ENCODE peak calls at places on chromosomes 2 and 18, in four cellular contexts. A is HEK293T, Q is K562, I is HepG2. V is an unnamed sample.

GRCh38 chr18:10374615-10375295 is 79.7 kb upstream of the APCDD1 start:
- DNase-seq in A (no peak), Q (no peak), I (no peak), V (no peak)

GRCh38 chr2:25165992-25166618 is 2.3 kb downstream of the POMC start:
- DNase-seq in A (peak), Q (peak), I (peak), V (peak)

GRCh38 chr2:46446871-46447568 is 32.3 kb upstream of the TMEM247 start:
- DNase-seq in A (no peak), Q (no peak), I (no peak), V (no peak)

GRCh38 chr2:111032721-111033532 is 87.8 kb upstream of the BCL2L11 start:
- DNase-seq in A (no peak), Q (no peak), I (peak), V (no peak)

GRCh38 chr2:58155160-58155778 is 85.9 kb downstream of the FANCL start:
- DNase-seq in A (no peak), Q (no peak), I (no peak), V (no peak)

GRCh38 chr2:240953426-240954425 is 44.7 kb upstream of the SNED1 start:
- DNase-seq in A (no peak), Q (no peak), I (no peak), V (no peak)

GRCh38 chr2:25301453-25302352 is 40.0 kb downstream of the DNMT3A start:
- DNase-seq in A (no peak), Q (no peak), I (no peak), V (peak)

GRCh38 chr2:2650608-2651375 is 319.7 kb upstream of the MYT1L start:
- DNase-seq in A (no peak), Q (no peak), I (no peak), V (no peak)

GRCh38 chr2:232260075-232260474 is 118.5 kb upstream of the ALPP start:
- DNase-seq in A (no peak), Q (no peak), I (no peak), V (no peak)

GRCh38 chr2:105143467-105144127 is 97.9 kb upstream of the GPR45 start:
- DNase-seq in A (peak), Q (no peak), I (no peak), V (no peak)

GRCh38 chr2:120253021-120253882 is 600 bp downstream of the RALB start:
- DNase-seq in A (peak), Q (peak), I (peak), V (no peak)

GRCh38 chr2:121338281-121338680 is 53.3 kb upstream of the TFCP2L1 start:
- DNase-seq in A (no peak), Q (peak), I (no peak), V (no peak)

GRCh38 chr2:177460973-177461585 is 68.5 kb downstream of the AGPS start:
- DNase-seq in A (no peak), Q (no peak), I (no peak), V (no peak)

GRCh38 chr18:3214855-3215637 is 4.7 kb downstream of the MYOM1 start:
- DNase-seq in A (no peak), Q (no peak), I (no peak), V (no peak)

GRCh38 chr2:147331790-147332419 is 512.9 kb upstream of the ACVR2A start:
- DNase-seq in A (peak), Q (peak), I (peak), V (no peak)

GRCh38 chr2:157488877-157489276 is 45.0 kb upstream of the CYTIP start:
- DNase-seq in A (no peak), Q (no peak), I (no peak), V (no peak)

GRCh38 chr18:77857926-77858325 is 608.3 kb downstream of the GALR1 start:
- DNase-seq in A (no peak), Q (no peak), I (no peak), V (no peak)

GRCh38 chr2:19461504-19461903 is 103.1 kb upstream of the OSR1 start:
- DNase-seq in A (no peak), Q (no peak), I (no peak), V (no peak)

GRCh38 chr18:28855524-28855923 is 678.6 kb upstream of the CDH2 start:
- DNase-seq in A (no peak), Q (no peak), I (no peak), V (no peak)

GRCh38 chr2:116733699-116734098 is 1080.8 kb upstream of the DDX18 start:
- DNase-seq in A (no peak), Q (no peak), I (no peak), V (no peak)

GRCh38 chr2:116737951-116738350 is 1076.5 kb upstream of the DDX18 start:
- DNase-seq in A (no peak), Q (no peak), I (no peak), V (no peak)

DNA sequence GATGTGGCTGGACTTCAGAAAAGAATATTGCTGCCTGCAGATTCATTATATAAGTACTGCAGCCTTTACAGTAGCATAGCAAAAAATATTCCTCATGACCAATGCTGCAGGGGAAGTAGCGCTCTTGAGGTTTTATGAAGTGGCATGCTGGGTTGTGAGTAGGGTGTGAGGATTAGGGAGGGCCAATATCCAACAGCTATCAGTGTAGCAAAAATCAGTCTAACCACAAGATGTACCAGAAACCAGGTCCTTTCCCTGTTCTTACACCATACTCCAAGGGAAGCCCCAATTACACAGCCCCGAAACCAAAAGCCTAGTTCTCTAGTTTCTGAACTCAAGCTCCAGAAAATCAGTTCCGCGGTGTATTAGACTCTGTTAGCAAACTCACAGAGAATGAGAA is 1082.2 kb upstream of the DDX18 start:
- DNase-seq in A (no peak), Q (no peak), I (no peak), V (no peak)
- TF ChIP-seq TARDBP in A (no peak), Q (no peak), I (no peak), V (no peak)

GRCh38 chr18:22170421-22171262 is 1.3 kb downstream of the GATA6 start:
- DNase-seq in A (peak), Q (no peak), I (peak), V (no peak)

GRCh38 chr18:22168360-22168921 is 948 bp upstream of the GATA6 start:
- DNase-seq in A (peak), Q (peak), I (peak), V (no peak)

GRCh38 chr18:22169889-22170420 is 566 bp downstream of the GATA6 start:
- DNase-seq in A (peak), Q (no peak), I (peak), V (no peak)

GRCh38 chr18:22167471-22168151 is 1.8 kb upstream of the GATA6 start:
- DNase-seq in A (peak), Q (no peak), I (no peak), V (no peak)

DNA sequence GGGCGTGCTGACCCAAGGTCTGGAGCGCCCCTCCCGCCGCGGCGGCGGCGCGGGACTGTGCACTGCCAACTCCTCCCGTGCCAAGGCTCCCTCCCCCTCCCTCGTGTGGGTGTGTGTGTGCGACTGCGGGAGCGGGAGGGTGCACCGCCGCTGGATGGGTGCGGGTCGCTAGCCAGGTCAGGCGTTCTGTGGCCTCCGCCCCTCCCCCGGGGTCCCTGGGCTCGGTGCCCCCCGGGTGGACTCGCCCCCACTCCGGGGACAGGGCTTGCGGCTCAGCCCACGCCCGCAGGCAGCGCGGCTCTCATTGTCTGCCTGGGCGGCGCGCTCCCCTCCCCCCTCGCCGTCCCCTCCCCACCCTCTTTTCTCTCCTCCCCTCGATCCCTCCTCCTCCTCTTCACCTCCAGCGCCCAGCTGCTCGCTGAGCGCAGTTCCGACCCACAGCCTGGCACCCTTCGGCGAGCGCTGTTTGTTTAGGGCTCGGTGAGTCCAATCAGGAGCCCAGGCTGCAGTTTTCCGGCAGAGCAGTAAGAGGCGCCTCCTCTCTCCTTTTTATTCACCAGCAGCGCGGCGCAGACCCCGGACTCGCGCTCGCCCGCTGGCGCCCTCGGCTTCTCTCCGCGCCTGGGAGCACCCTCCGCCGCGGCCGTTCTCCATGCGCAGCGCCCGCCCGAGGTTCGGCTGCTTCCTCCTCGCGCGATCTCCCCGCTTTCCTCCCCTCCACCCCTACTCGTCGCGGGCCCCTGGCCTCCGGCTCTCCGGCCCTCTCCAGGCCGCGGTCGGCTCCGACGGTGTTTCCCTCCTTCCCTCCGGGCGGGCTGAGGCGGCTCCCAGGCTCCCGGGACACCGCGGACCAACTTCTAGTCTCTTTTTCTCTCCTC is at the start of gene GATA6:
- DNase-seq in A (peak), Q (peak), I (peak), V (no peak)
- TF ChIP-seq TARDBP in A (no peak), Q (no peak), I (no peak), V (no peak)

GRCh38 chr2:55922488-55922887 is 1.1 kb downstream of the EFEMP1 start:
- DNase-seq in A (no peak), Q (no peak), I (no peak), V (no peak)
- TF ChIP-seq TARDBP in A (no peak), Q (no peak), I (no peak), V (no peak)

GRCh38 chr2:70132244-70133126 is 45.2 kb downstream of the PCBP1 start:
- DNase-seq in A (no peak), Q (peak), I (peak), V (no peak)
- TF ChIP-seq TARDBP in A (no peak), Q (no peak), I (no peak), V (no peak)

DNA sequence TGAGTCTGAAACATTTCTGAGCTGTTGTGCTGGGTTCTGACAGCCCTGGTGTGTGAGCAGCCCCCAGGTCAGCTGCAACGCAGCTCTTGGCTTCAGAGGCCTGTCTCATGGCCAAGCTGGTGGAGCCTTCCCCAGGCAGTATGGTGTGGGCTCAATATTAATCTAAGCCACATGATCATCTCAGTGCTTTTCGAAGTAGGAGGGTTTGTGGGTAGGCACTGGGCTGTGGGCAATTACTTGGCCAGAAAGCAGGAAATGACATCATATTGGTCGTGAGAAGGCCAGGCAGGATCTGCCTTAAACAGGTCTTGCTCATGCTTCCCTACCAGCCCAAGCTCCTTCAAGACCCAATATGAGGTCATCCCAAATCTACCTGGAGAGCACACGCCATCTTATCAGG is 26.9 kb downstream of the LOXHD1 start:
- DNase-seq in A (no peak), Q (no peak), I (no peak), V (peak)
- TF ChIP-seq TARDBP in A (no peak), Q (no peak), I (no peak), V (no peak)

GRCh38 chr2:38619458-38620164 is 16.9 kb upstream of the HNRNPLL start:
- DNase-seq in A (no peak), Q (no peak), I (no peak), V (no peak)
- TF ChIP-seq TARDBP in A (no peak), Q (no peak), I (no peak), V (no peak)